ENCODE peak calls at places on chromosomes 5 and 9, in four cellular contexts. One of them, this sample, is unnamed.

GRCh38 chr5:173622639-173623038 is 6.2 kb upstream of the BOD1 start:
- DNase-seq in COR-L47: no peak
- DNase-seq in stimulated activated CD4-positive, alpha-beta T cell treated with anti-CD3 and anti-CD28 coated beads, TNF-alpha, amount 100 ng/mL, for 24 hours: no peak
- DNase-seq in PC-3: no peak
- DNase-seq in this sample: no peak

GRCh38 chr5:157559301-157559700 is 16.3 kb downstream of the ADAM19 start:
- DNase-seq in COR-L47: no peak
- DNase-seq in stimulated activated CD4-positive, alpha-beta T cell treated with anti-CD3 and anti-CD28 coated beads, TNF-alpha, amount 100 ng/mL, for 24 hours: no peak
- DNase-seq in PC-3: peak
- DNase-seq in this sample: no peak

GRCh38 chr9:122192261-122192875 is 32.7 kb downstream of the MORN5 start:
- DNase-seq in COR-L47: no peak
- DNase-seq in stimulated activated CD4-positive, alpha-beta T cell treated with anti-CD3 and anti-CD28 coated beads, TNF-alpha, amount 100 ng/mL, for 24 hours: no peak
- DNase-seq in PC-3: no peak
- DNase-seq in this sample: no peak

GRCh38 chr9:127209948-127210621 is 54.5 kb upstream of the GARNL3 start:
- DNase-seq in COR-L47: no peak
- DNase-seq in stimulated activated CD4-positive, alpha-beta T cell treated with anti-CD3 and anti-CD28 coated beads, TNF-alpha, amount 100 ng/mL, for 24 hours: no peak
- DNase-seq in PC-3: no peak
- DNase-seq in this sample: no peak

GRCh38 chr5:91712718-91713117 is 329.6 kb upstream of the ARRDC3 start:
- DNase-seq in COR-L47: no peak
- DNase-seq in stimulated activated CD4-positive, alpha-beta T cell treated with anti-CD3 and anti-CD28 coated beads, TNF-alpha, amount 100 ng/mL, for 24 hours: no peak
- DNase-seq in PC-3: no peak
- DNase-seq in this sample: no peak

GRCh38 chr5:10456583-10457562 is 15.2 kb downstream of the ROPN1L start:
- DNase-seq in COR-L47: no peak
- DNase-seq in stimulated activated CD4-positive, alpha-beta T cell treated with anti-CD3 and anti-CD28 coated beads, TNF-alpha, amount 100 ng/mL, for 24 hours: no peak
- DNase-seq in PC-3: peak
- DNase-seq in this sample: no peak

GRCh38 chr5:178387856-178388190 is 155.2 kb upstream of the PHYKPL start:
- DNase-seq in COR-L47: no peak
- DNase-seq in stimulated activated CD4-positive, alpha-beta T cell treated with anti-CD3 and anti-CD28 coated beads, TNF-alpha, amount 100 ng/mL, for 24 hours: no peak
- DNase-seq in PC-3: no peak
- DNase-seq in this sample: no peak

GRCh38 chr5:54295658-54296276 is 14.6 kb downstream of the ARL15 start:
- DNase-seq in COR-L47: no peak
- DNase-seq in stimulated activated CD4-positive, alpha-beta T cell treated with anti-CD3 and anti-CD28 coated beads, TNF-alpha, amount 100 ng/mL, for 24 hours: no peak
- DNase-seq in PC-3: no peak
- DNase-seq in this sample: no peak

GRCh38 chr5:16690243-16690839 is 73.5 kb upstream of the RETREG1 start:
- DNase-seq in COR-L47: no peak
- DNase-seq in stimulated activated CD4-positive, alpha-beta T cell treated with anti-CD3 and anti-CD28 coated beads, TNF-alpha, amount 100 ng/mL, for 24 hours: no peak
- DNase-seq in PC-3: peak
- DNase-seq in this sample: no peak

GRCh38 chr9:111843971-111844370 is 49.2 kb upstream of the SHOC1 start:
- DNase-seq in COR-L47: no peak
- DNase-seq in stimulated activated CD4-positive, alpha-beta T cell treated with anti-CD3 and anti-CD28 coated beads, TNF-alpha, amount 100 ng/mL, for 24 hours: no peak
- DNase-seq in PC-3: peak
- DNase-seq in this sample: no peak

GRCh38 chr9:69471433-69471832 is 146.4 kb downstream of the ENTREP1 start:
- DNase-seq in COR-L47: peak
- DNase-seq in stimulated activated CD4-positive, alpha-beta T cell treated with anti-CD3 and anti-CD28 coated beads, TNF-alpha, amount 100 ng/mL, for 24 hours: no peak
- DNase-seq in PC-3: peak
- DNase-seq in this sample: no peak

GRCh38 chr5:172958268-172959046 is 767 bp upstream of the RPL26L1 start:
- DNase-seq in COR-L47: no peak
- DNase-seq in stimulated activated CD4-positive, alpha-beta T cell treated with anti-CD3 and anti-CD28 coated beads, TNF-alpha, amount 100 ng/mL, for 24 hours: peak
- DNase-seq in PC-3: peak
- DNase-seq in this sample: peak

GRCh38 chr5:5492087-5492933 is 69.8 kb downstream of the ICE1 start:
- DNase-seq in COR-L47: peak
- DNase-seq in stimulated activated CD4-positive, alpha-beta T cell treated with anti-CD3 and anti-CD28 coated beads, TNF-alpha, amount 100 ng/mL, for 24 hours: peak
- DNase-seq in PC-3: peak
- DNase-seq in this sample: no peak

GRCh38 chr9:137606734-137607138 is 1.2 kb downstream of the ARRDC1 start:
- DNase-seq in COR-L47: no peak
- DNase-seq in stimulated activated CD4-positive, alpha-beta T cell treated with anti-CD3 and anti-CD28 coated beads, TNF-alpha, amount 100 ng/mL, for 24 hours: no peak
- DNase-seq in PC-3: no peak
- DNase-seq in this sample: no peak

GRCh38 chr5:150082364-150082763 is 4.0 kb downstream of the CSF1R start:
- DNase-seq in COR-L47: no peak
- DNase-seq in stimulated activated CD4-positive, alpha-beta T cell treated with anti-CD3 and anti-CD28 coated beads, TNF-alpha, amount 100 ng/mL, for 24 hours: no peak
- DNase-seq in PC-3: no peak
- DNase-seq in this sample: no peak

GRCh38 chr9:129776938-129777768 is 24.3 kb upstream of the PTGES start:
- DNase-seq in COR-L47: no peak
- DNase-seq in stimulated activated CD4-positive, alpha-beta T cell treated with anti-CD3 and anti-CD28 coated beads, TNF-alpha, amount 100 ng/mL, for 24 hours: no peak
- DNase-seq in PC-3: peak
- DNase-seq in this sample: no peak

GRCh38 chr9:105858877-105859276 is 164.5 kb downstream of the TMEM38B start:
- DNase-seq in COR-L47: no peak
- DNase-seq in stimulated activated CD4-positive, alpha-beta T cell treated with anti-CD3 and anti-CD28 coated beads, TNF-alpha, amount 100 ng/mL, for 24 hours: no peak
- DNase-seq in PC-3: no peak
- DNase-seq in this sample: no peak

GRCh38 chr9:99239341-99240055 is 17.4 kb downstream of the SEC61B start:
- DNase-seq in COR-L47: no peak
- DNase-seq in stimulated activated CD4-positive, alpha-beta T cell treated with anti-CD3 and anti-CD28 coated beads, TNF-alpha, amount 100 ng/mL, for 24 hours: no peak
- DNase-seq in PC-3: no peak
- DNase-seq in this sample: no peak

GRCh38 chr5:180718810-180719453 is 20.9 kb downstream of the OR2Y1 start:
- DNase-seq in COR-L47: no peak
- DNase-seq in stimulated activated CD4-positive, alpha-beta T cell treated with anti-CD3 and anti-CD28 coated beads, TNF-alpha, amount 100 ng/mL, for 24 hours: peak
- DNase-seq in PC-3: peak
- DNase-seq in this sample: no peak

GRCh38 chr9:137077758-137078693 is 709 bp downstream of the UAP1L1 start:
- DNase-seq in COR-L47: no peak
- DNase-seq in stimulated activated CD4-positive, alpha-beta T cell treated with anti-CD3 and anti-CD28 coated beads, TNF-alpha, amount 100 ng/mL, for 24 hours: no peak
- DNase-seq in PC-3: no peak
- DNase-seq in this sample: no peak

GRCh38 chr5:134874831-134875655 is 872 bp downstream of the TXNDC15 start:
- DNase-seq in COR-L47: peak
- DNase-seq in stimulated activated CD4-positive, alpha-beta T cell treated with anti-CD3 and anti-CD28 coated beads, TNF-alpha, amount 100 ng/mL, for 24 hours: peak
- DNase-seq in PC-3: peak
- DNase-seq in this sample: no peak

GRCh38 chr9:123232332-123232731 is 36.1 kb downstream of the STRBP start:
- DNase-seq in COR-L47: no peak
- DNase-seq in stimulated activated CD4-positive, alpha-beta T cell treated with anti-CD3 and anti-CD28 coated beads, TNF-alpha, amount 100 ng/mL, for 24 hours: no peak
- DNase-seq in PC-3: no peak
- DNase-seq in this sample: no peak

GRCh38 chr5:81397169-81397568 is 3.2 kb upstream of the ACOT12 start:
- DNase-seq in COR-L47: no peak
- DNase-seq in stimulated activated CD4-positive, alpha-beta T cell treated with anti-CD3 and anti-CD28 coated beads, TNF-alpha, amount 100 ng/mL, for 24 hours: no peak
- DNase-seq in PC-3: no peak
- DNase-seq in this sample: no peak

GRCh38 chr9:108708448-108708847 is 147.3 kb downstream of the ACTL7B start:
- DNase-seq in COR-L47: no peak
- DNase-seq in stimulated activated CD4-positive, alpha-beta T cell treated with anti-CD3 and anti-CD28 coated beads, TNF-alpha, amount 100 ng/mL, for 24 hours: no peak
- DNase-seq in PC-3: no peak
- DNase-seq in this sample: no peak